ENCODE peak calls at places on chromosomes 12 and 14, in four cellular contexts. L is OCI-LY7, N is EL, D is cardiac fibroblast. W is an unnamed sample.

GRCh38 chr12:70006619-70006973 is 181.6 kb downstream of the MYRFL start:
- DNase-seq in L (no peak), N (no peak), D (no peak), W (no peak)

GRCh38 chr12:26198742-26199141 is 3.4 kb downstream of the SSPN start:
- DNase-seq in L (no peak), N (peak; percentile 70), D (peak; percentile 43), W (no peak)

GRCh38 chr12:54689984-54690383 is 41.8 kb upstream of the DCD start:
- DNase-seq in L (no peak), N (no peak), D (no peak), W (no peak)

GRCh38 chr12:118061876-118062791 is 1.2 kb upstream of the WSB2 start:
- DNase-seq in L (peak; percentile 13), N (peak; percentile 73), D (peak; percentile 63), W (peak; percentile 31)

GRCh38 chr12:79083181-79083580 is 218.6 kb downstream of the SYT1 start:
- DNase-seq in L (no peak), N (no peak), D (peak; percentile 9), W (no peak)

GRCh38 chr12:30874455-30875313 is 51.9 kb upstream of the TSPAN11 start:
- DNase-seq in L (no peak), N (no peak), D (no peak), W (no peak)

GRCh38 chr12:14902465-14902864 is 16.8 kb upstream of the MGP start:
- DNase-seq in L (no peak), N (no peak), D (peak; percentile 49), W (no peak)

GRCh38 chr12:128844031-128844635 is 9.1 kb upstream of the GLT1D1 start:
- DNase-seq in L (no peak), N (no peak), D (no peak), W (peak; percentile 36)

GRCh38 chr12:80862606-80863005 is 75.1 kb downstream of the LIN7A start:
- DNase-seq in L (no peak), N (peak; percentile 32), D (peak; percentile 57), W (no peak)

GRCh38 chr12:57793920-57794319 is 11.3 kb downstream of the TSFM start:
- DNase-seq in L (no peak), N (peak; percentile 84), D (peak; percentile 86), W (no peak)

GRCh38 chr14:80456200-80456599 is 244.9 kb upstream of the DIO2 start:
- DNase-seq in L (no peak), N (peak; percentile 39), D (peak; percentile 19), W (no peak)

W was measured in germinal center.